ENCODE peak calls at places on chromosomes 6 and 20, in eight cellular contexts. D, B, S, Q, O, J, Y and P are unnamed samples.

GRCh38 chr6:111591370-111591900 is 14.2 kb downstream of the TRAF3IP2 start:
- DNase-seq in D (no peak), O (peak), S (peak), J (peak), Q (peak), Y (no peak), B (no peak), P (no peak)

GRCh38 chr6:44076366-44077200 is 50.7 kb downstream of the MRPL14 start:
- DNase-seq in Q (peak), O (peak), S (no peak), Y (peak), D (no peak), B (no peak), J (no peak), P (no peak)

GRCh38 chr6:140567469-140567868 is 1193.0 kb upstream of the CITED2 start:
- DNase-seq in Y (no peak), O (no peak), Q (no peak), D (no peak), J (no peak), S (no peak), B (no peak), P (no peak)

GRCh38 chr6:132483779-132484679 is 28.9 kb downstream of the STX7 start:
- DNase-seq in J (no peak), D (peak), O (no peak), S (no peak), Q (no peak), B (peak), Y (peak), P (peak)

GRCh38 chr6:143549221-143549620 is 37.7 kb upstream of the FUCA2 start:
- DNase-seq in B (no peak), J (no peak), Y (no peak), Q (no peak), D (no peak), O (no peak), S (no peak), P (no peak)

GRCh38 chr6:52420668-52421358 is 671 bp downstream of the EFHC1 start:
- DNase-seq in Q (peak), D (peak), O (no peak), J (no peak), S (no peak), B (peak), Y (no peak), P (no peak)

GRCh38 chr20:49925901-49926454 is 10.2 kb upstream of the RNF114 start:
- DNase-seq in J (no peak), O (no peak), B (no peak), Q (no peak), S (no peak), Y (no peak), D (no peak), P (no peak)

GRCh38 chr6:75202676-75203131 is 3.1 kb downstream of the COL12A1 start:
- DNase-seq in Y (peak), S (no peak), D (no peak), Q (no peak), B (no peak), O (no peak), J (no peak), P (no peak)

GRCh38 chr20:37464173-37464572 is 56.9 kb upstream of the NNAT start:
- DNase-seq in S (no peak), O (no peak), Y (no peak), D (no peak), Q (peak), B (no peak), J (no peak), P (no peak)

GRCh38 chr6:148249160-148249559 is 93.5 kb upstream of the SASH1 start:
- DNase-seq in O (no peak), Q (no peak), J (no peak), Y (no peak), D (no peak), B (no peak), S (no peak), P (no peak)

GRCh38 chr6:165184192-165184979 is 125.0 kb downstream of the C6orf118 start:
- DNase-seq in O (peak), S (no peak), Y (no peak), Q (no peak), B (no peak), D (no peak), J (no peak), P (no peak)

GRCh38 chr6:39214120-39214813 is 15.0 kb downstream of the KCNK5 start:
- DNase-seq in Q (no peak), Y (no peak), D (no peak), J (no peak), S (no peak), B (no peak), O (no peak), P (no peak)

GRCh38 chr20:33233129-33233774 is 2.5 kb upstream of the BPIFA1 start:
- DNase-seq in O (no peak), B (peak), Q (no peak), Y (peak), J (no peak), S (no peak), D (no peak), P (peak)

GRCh38 chr6:100506651-100507050 is 41.9 kb upstream of the SIM1 start:
- DNase-seq in O (no peak), J (no peak), D (no peak), B (no peak), Y (no peak), S (no peak), Q (no peak), P (no peak)

GRCh38 chr6:147194652-147195403 is 9.4 kb upstream of the STXBP5 start:
- DNase-seq in Y (no peak), S (no peak), D (no peak), B (no peak), O (no peak), Q (no peak), J (no peak), P (no peak)

GRCh38 chr6:46254331-46254730 is 83.6 kb upstream of the ENPP5 start:
- DNase-seq in D (no peak), B (no peak), Q (no peak), S (no peak), J (no peak), O (no peak), Y (no peak), P (no peak)

GRCh38 chr6:133804263-133804662 is 84.7 kb upstream of the TCF21 start:
- DNase-seq in B (no peak), Q (peak), O (no peak), Y (no peak), J (no peak), D (no peak), S (no peak), P (no peak)

GRCh38 chr20:17287503-17287902 is 60.7 kb downstream of the PCSK2 start:
- DNase-seq in J (no peak), S (no peak), Y (no peak), O (no peak), D (no peak), B (no peak), Q (no peak), P (no peak)

GRCh38 chr6:14784596-14785360 is 461.1 kb upstream of the JARID2 start:
- DNase-seq in O (no peak), B (peak), D (peak), J (no peak), Q (no peak), S (no peak), Y (peak), P (peak)

GRCh38 chr6:43954311-43955131 is 172.7 kb downstream of the MRPL14 start:
- DNase-seq in Y (no peak), B (no peak), S (no peak), J (no peak), Q (no peak), D (no peak), O (peak), P (no peak)

GRCh38 chr6:32397252-32397920 is 9.6 kb downstream of the BTNL2 start:
- DNase-seq in Y (no peak), Q (no peak), S (no peak), D (no peak), B (no peak), O (no peak), J (no peak), P (no peak)

GRCh38 chr6:14716499-14717146 is 529.2 kb upstream of the JARID2 start:
- DNase-seq in O (no peak), D (no peak), Q (no peak), S (no peak), Y (no peak), B (no peak), J (no peak), P (no peak)

GRCh38 chr6:64221776-64222175 is 586.2 kb downstream of the PHF3 start:
- DNase-seq in S (no peak), J (no peak), D (no peak), O (no peak), Y (no peak), Q (no peak), B (no peak), P (no peak)